ENCODE peak calls at places on chromosome 3, in seven cellular contexts. J, T, C, M, A, O and N are unnamed samples.

GRCh38 chr3:23763040-23763477 is 42.7 kb upstream of the UBE2E1 start:
- DNase-seq in M (no peak), J (no peak), C (no peak), T (no peak), A (peak; percentile 30), O (no peak), N (no peak)

GRCh38 chr3:48656061-48656840 is 6.4 kb downstream of the CELSR3 start:
- DNase-seq in A (peak; percentile 62), T (peak; percentile 93), C (peak; percentile 75), M (peak; percentile 79), J (peak; percentile 69), O (peak; percentile 66), N (peak; percentile 83)

GRCh38 chr3:10198761-10199688 is 34.3 kb downstream of the IRAK2 start:
- DNase-seq in O (no peak), A (peak; percentile 88), T (no peak), M (peak; percentile 72), J (peak; percentile 64), C (peak; percentile 48), N (no peak)

GRCh38 chr3:157098823-157099185 is 61.1 kb downstream of the CCNL1 start:
- DNase-seq in J (no peak), O (no peak), C (no peak), A (peak; percentile 71), M (no peak), T (no peak), N (no peak)

GRCh38 chr3:8420613-8421012 is 81.0 kb upstream of the LMCD1 start:
- DNase-seq in C (no peak), O (no peak), A (no peak), M (no peak), J (no peak), T (no peak), N (no peak)

GRCh38 chr3:187750041-187750512 is 4.8 kb upstream of the BCL6 start:
- DNase-seq in T (peak; percentile 89), M (peak; percentile 74), J (peak; percentile 90), A (peak; percentile 42), O (no peak), C (peak; percentile 89), N (peak; percentile 79)

GRCh38 chr3:165507576-165507975 is 311.4 kb upstream of the SLITRK3 start:
- DNase-seq in A (no peak), J (no peak), O (no peak), M (no peak), C (no peak), T (no peak), N (no peak)

GRCh38 chr3:125112981-125113380 is 57.2 kb upstream of the HEG1 start:
- DNase-seq in M (no peak), A (no peak), T (no peak), J (no peak), O (no peak), C (no peak), N (no peak)

GRCh38 chr3:117054551-117054950 is 345.0 kb downstream of the TUSC7 start:
- DNase-seq in O (no peak), M (no peak), J (no peak), C (no peak), A (no peak), T (no peak), N (no peak)

GRCh38 chr3:85397434-85397833 is 438.6 kb downstream of the CADM2 start:
- DNase-seq in O (no peak), C (no peak), A (no peak), J (no peak), M (no peak), T (no peak), N (no peak)

GRCh38 chr3:171356251-171356650 is 104.0 kb downstream of the TNIK start:
- DNase-seq in C (no peak), J (no peak), M (no peak), O (no peak), A (no peak), T (no peak), N (no peak)

GRCh38 chr3:151282921-151283320 is 4.6 kb upstream of the P2RY14 start:
- DNase-seq in O (no peak), M (no peak), J (no peak), C (no peak), T (no peak), A (peak; percentile 83), N (no peak)

GRCh38 chr3:87088366-87088983 is 97.5 kb upstream of the VGLL3 start:
- DNase-seq in J (no peak), A (no peak), O (no peak), C (no peak), M (no peak), T (no peak), N (no peak)

GRCh38 chr3:62100233-62100989 is 272.9 kb downstream of the FEZF2 start:
- DNase-seq in M (no peak), C (no peak), A (no peak), T (no peak), O (no peak), J (no peak), N (no peak)

GRCh38 chr3:137760341-137761098 is 3.6 kb upstream of the SOX14 start:
- DNase-seq in O (no peak), T (no peak), J (no peak), C (no peak), A (no peak), M (no peak), N (no peak)

GRCh38 chr3:172708905-172709775 is 1.7 kb downstream of the NCEH1 start:
- DNase-seq in M (peak; percentile 23), J (no peak), O (no peak), C (no peak), A (peak; percentile 12), T (no peak), N (no peak)

GRCh38 chr3:166446291-166446690 is 609.1 kb upstream of the BCHE start:
- DNase-seq in J (no peak), C (no peak), T (no peak), A (peak; percentile 78), O (no peak), M (no peak), N (no peak)

GRCh38 chr3:166052440-166052839 is 215.2 kb upstream of the BCHE start:
- DNase-seq in M (no peak), T (no peak), A (no peak), C (no peak), J (no peak), O (no peak), N (no peak)

GRCh38 chr3:17258823-17259436 is 374.2 kb downstream of the PLCL2 start:
- DNase-seq in J (no peak), C (no peak), T (no peak), A (peak; percentile 39), M (no peak), O (peak; percentile 39), N (peak; percentile 17)

GRCh38 chr3:48215019-48215418 is 8.3 kb upstream of the CAMP start:
- DNase-seq in A (no peak), T (peak; percentile 36), C (no peak), J (no peak), M (peak; percentile 20), O (peak; percentile 72), N (peak; percentile 61)

GRCh38 chr3:23702198-23702597 is 103.6 kb upstream of the UBE2E1 start:
- DNase-seq in T (no peak), O (no peak), J (no peak), C (no peak), A (peak; percentile 14), M (no peak), N (no peak)

GRCh38 chr3:107913671-107914070 is 177.2 kb downstream of the CD47 start:
- DNase-seq in A (peak; percentile 42), C (no peak), M (no peak), T (no peak), J (no peak), O (no peak), N (no peak)

GRCh38 chr3:64351713-64352595 is 126.7 kb upstream of the PRICKLE2 start:
- DNase-seq in C (peak; percentile 87), O (no peak), J (no peak), M (no peak), A (peak; percentile 54), T (peak; percentile 38), N (peak; percentile 36)

GRCh38 chr3:20822251-20822650 is 636.2 kb upstream of the SGO1 start:
- DNase-seq in J (no peak), C (no peak), M (no peak), O (no peak), A (no peak), T (no peak), N (no peak)

GRCh38 chr3:30606301-30607031 is at the start of gene TGFBR2:
- DNase-seq in O (peak; percentile 93), M (peak; percentile 95), C (peak; percentile 91), T (peak; percentile 94), J (peak; percentile 86), A (peak; percentile 99), N (peak; percentile 97)
- TF ChIP-seq POLR2A in O (peak; percentile 94), M (peak; percentile 79), C (peak; percentile 41), T (peak; percentile 96), J (peak; percentile 80), A (peak; percentile 41), N (peak; percentile 60)

DNA sequence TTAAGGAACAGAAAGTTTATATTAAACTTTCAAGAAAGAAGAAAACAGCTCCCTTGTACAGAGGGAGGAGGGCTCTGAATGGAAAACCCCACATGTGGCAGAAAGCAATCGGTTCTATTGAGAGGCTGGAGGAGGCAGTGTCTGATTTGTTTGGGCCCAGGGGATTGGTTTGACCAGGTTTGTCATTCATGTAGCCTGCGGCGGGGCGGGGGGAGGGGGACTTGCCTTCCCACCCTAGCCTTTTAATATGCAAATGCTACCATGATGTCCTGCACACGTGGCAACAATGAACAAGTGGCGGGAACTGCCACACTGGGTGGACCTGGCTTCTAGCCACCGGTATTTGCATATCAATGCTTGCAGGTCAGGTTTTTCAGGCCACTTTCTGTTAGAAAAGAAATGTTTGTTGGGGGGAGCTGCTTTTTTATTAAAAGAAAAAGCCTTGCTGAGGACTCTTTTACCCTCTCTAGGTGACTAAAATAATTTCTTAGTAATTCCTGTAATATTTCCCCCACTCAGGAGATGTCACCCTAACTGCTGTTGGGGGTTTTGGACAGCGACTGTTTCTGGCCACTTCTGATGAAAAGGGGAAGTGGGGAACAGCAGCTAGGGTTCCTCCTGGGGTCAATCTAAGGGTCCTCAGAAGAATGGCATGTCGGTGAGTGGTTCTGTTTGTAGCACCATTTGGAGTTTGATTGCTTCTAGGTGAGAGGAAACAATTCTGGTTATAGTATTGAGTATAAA is 691.2 kb downstream of the TBL1XR1 start:
- DNase-seq in T (no peak), O (no peak), M (no peak), J (no peak), C (no peak), A (no peak), N (no peak)
- H3K9me3 ChIP-seq in T (no peaks in the 10 kb centered on the region), O (no peaks in the 10 kb centered on the region), M (no peaks in the 10 kb centered on the region), J (no peaks in the 10 kb centered on the region), C (peaks cover 16% of the 10 kb centered on the region), A (no peaks in the 10 kb centered on the region), N (no peaks in the 10 kb centered on the region)

GRCh38 chr3:128123538-128124368 is at the start of gene RUVBL1:
- DNase-seq in M (peak; percentile 98), J (peak; percentile 95), O (peak; percentile 91), C (peak; percentile 95), T (peak; percentile 97), A (peak; percentile 96), N (peak; percentile 98)
- TF ChIP-seq POLR2A in M (peak; percentile 32), J (no peak), O (peak; percentile 20), C (no peak), T (no peak), A (peak; percentile 33), N (no peak)

GRCh38 chr3:34396945-34397344 is 598.5 kb downstream of the PDCD6IP start:
- DNase-seq in A (no peak), C (no peak), T (no peak), J (no peak), M (no peak), O (no peak), N (no peak)
- H3K9me3 ChIP-seq in A (peaks cover 19% of the 10 kb centered on the region), C (peaks cover 5% of the 10 kb centered on the region), T (no peaks in the 10 kb centered on the region), J (no peaks in the 10 kb centered on the region), M (no peaks in the 10 kb centered on the region), O (no peaks in the 10 kb centered on the region), N (no peaks in the 10 kb centered on the region)